ENCODE peak calls at places on chromosomes 1 and 21, in six cellular contexts. V, R, J, C, X and U are unnamed samples.

GRCh38 chr1:21297975-21298374 is 7.7 kb upstream of the ECE1 start:
- DNase-seq in V (no peak), R (no peak), J (no peak), C (no peak), X (no peak), U (no peak)

GRCh38 chr1:12572506-12572905 is 45.5 kb downstream of the DHRS3 start:
- DNase-seq in V (no peak), R (no peak), J (no peak), C (no peak), X (no peak), U (no peak)

GRCh38 chr1:27551170-27551952 is 52.6 kb downstream of the AHDC1 start:
- DNase-seq in V (no peak), R (no peak), J (no peak), C (no peak), X (no peak), U (no peak)

GRCh38 chr1:108976658-108977057 is 13.4 kb upstream of the CLCC1 start:
- DNase-seq in V (no peak), R (no peak), J (no peak), C (no peak), X (no peak), U (no peak)

GRCh38 chr1:229164836-229165285 is 106.0 kb upstream of the RAB4A start:
- DNase-seq in V (no peak), R (no peak), J (no peak), C (no peak), X (no peak), U (no peak)

GRCh38 chr1:25067852-25068251 is 137.8 kb upstream of the RUNX3 start:
- DNase-seq in V (no peak), R (no peak), J (no peak), C (no peak), X (no peak), U (no peak)

GRCh38 chr1:53383471-53383870 is 55.6 kb upstream of the LRP8 start:
- DNase-seq in V (no peak), R (no peak), J (no peak), C (no peak), X (no peak), U (no peak)

GRCh38 chr1:168279253-168279652 is 1.4 kb upstream of the TBX19 start:
- DNase-seq in V (no peak), R (no peak), J (no peak), C (no peak), X (no peak), U (no peak)

GRCh38 chr1:234431255-234431654 is 47.7 kb downstream of the TARBP1 start:
- DNase-seq in V (no peak), R (no peak), J (no peak), C (no peak), X (no peak), U (no peak)

GRCh38 chr1:152325111-152325510 is at the start of gene FLG:
- DNase-seq in V (no peak), R (no peak), J (no peak), C (no peak), X (no peak), U (no peak)

GRCh38 chr1:109815809-109816791 is 52.4 kb upstream of the EPS8L3 start:
- DNase-seq in V (no peak), R (no peak), J (no peak), C (no peak), X (no peak), U (no peak)

GRCh38 chr1:242754926-242755325 is 230.4 kb upstream of the PLD5 start:
- DNase-seq in V (no peak), R (no peak), J (no peak), C (no peak), X (no peak), U (no peak)

GRCh38 chr21:25334046-25334730 is 273.1 kb downstream of the MRPL39 start:
- DNase-seq in V (no peak), R (no peak), J (no peak), C (no peak), X (no peak), U (no peak)

GRCh38 chr1:219480011-219480410 is 132.9 kb downstream of the ZC3H11B start:
- DNase-seq in V (no peak), R (no peak), J (no peak), C (no peak), X (no peak), U (no peak)